ENCODE peak calls at places on chromosome 9, in nine cellular contexts. One of them, this sample, is unnamed.

GRCh38 chr9:75461188-75461587 is 372.9 kb downstream of the OSTF1 start:
- DNase-seq in CD4-positive, alpha-beta memory T cell: no peak
- DNase-seq in GOT3: no peak
- DNase-seq in omental fat pad: no peak
- DNase-seq in D341Med: no peak
- DNase-seq in GM04504: no peak
- DNase-seq in stimulated activated CD8-positive, alpha-beta memory T cell treated with anti-CD3 and anti-CD28 coated beads, Interleukin-4, amount 100 ng/mL, for 1 hour: no peak
- DNase-seq in stimulated activated CD4-positive, alpha-beta T cell treated with anti-CD3 and anti-CD28 coated beads, Interleukin-2, amount 100 ng/mL, for 48 hours: no peak
- DNase-seq in NCI-H1694: no peak
- DNase-seq in this sample: no peak

GRCh38 chr9:113511856-113512761 is 48.6 kb downstream of the RGS3 start:
- DNase-seq in D341Med: peak; percentile 60
- DNase-seq in stimulated activated CD8-positive, alpha-beta memory T cell treated with anti-CD3 and anti-CD28 coated beads, Interleukin-4, amount 100 ng/mL, for 1 hour: peak; percentile 34
- DNase-seq in NCI-H1694: no peak
- DNase-seq in CD4-positive, alpha-beta memory T cell: peak; percentile 62
- DNase-seq in GOT3: no peak
- DNase-seq in stimulated activated CD4-positive, alpha-beta T cell treated with anti-CD3 and anti-CD28 coated beads, Interleukin-2, amount 100 ng/mL, for 48 hours: peak; percentile 59
- DNase-seq in omental fat pad: no peak
- DNase-seq in GM04504: no peak
- DNase-seq in this sample: peak; percentile 38

GRCh38 chr9:63728287-63728686 is 1556.7 kb downstream of the FOXD4L5 start:
- DNase-seq in CD4-positive, alpha-beta memory T cell: no peak
- DNase-seq in GOT3: no peak
- DNase-seq in NCI-H1694: no peak
- DNase-seq in omental fat pad: no peak
- DNase-seq in stimulated activated CD4-positive, alpha-beta T cell treated with anti-CD3 and anti-CD28 coated beads, Interleukin-2, amount 100 ng/mL, for 48 hours: no peak
- DNase-seq in stimulated activated CD8-positive, alpha-beta memory T cell treated with anti-CD3 and anti-CD28 coated beads, Interleukin-4, amount 100 ng/mL, for 1 hour: no peak
- DNase-seq in GM04504: no peak
- DNase-seq in D341Med: no peak
- DNase-seq in this sample: no peak

GRCh38 chr9:36318212-36318802 is 60.1 kb upstream of the GNE start:
- DNase-seq in D341Med: no peak
- DNase-seq in stimulated activated CD4-positive, alpha-beta T cell treated with anti-CD3 and anti-CD28 coated beads, Interleukin-2, amount 100 ng/mL, for 48 hours: no peak
- DNase-seq in GM04504: no peak
- DNase-seq in NCI-H1694: no peak
- DNase-seq in GOT3: no peak
- DNase-seq in omental fat pad: no peak
- DNase-seq in CD4-positive, alpha-beta memory T cell: no peak
- DNase-seq in stimulated activated CD8-positive, alpha-beta memory T cell treated with anti-CD3 and anti-CD28 coated beads, Interleukin-4, amount 100 ng/mL, for 1 hour: no peak
- DNase-seq in this sample: no peak

GRCh38 chr9:116058421-116058820 is 95.2 kb upstream of the PAPPA start:
- DNase-seq in omental fat pad: no peak
- DNase-seq in D341Med: no peak
- DNase-seq in GOT3: no peak
- DNase-seq in CD4-positive, alpha-beta memory T cell: no peak
- DNase-seq in NCI-H1694: no peak
- DNase-seq in stimulated activated CD8-positive, alpha-beta memory T cell treated with anti-CD3 and anti-CD28 coated beads, Interleukin-4, amount 100 ng/mL, for 1 hour: no peak
- DNase-seq in GM04504: no peak
- DNase-seq in stimulated activated CD4-positive, alpha-beta T cell treated with anti-CD3 and anti-CD28 coated beads, Interleukin-2, amount 100 ng/mL, for 48 hours: no peak
- DNase-seq in this sample: no peak

GRCh38 chr9:110531776-110532175 is 47.8 kb downstream of the SVEP1 start:
- DNase-seq in GM04504: peak; percentile 52
- DNase-seq in CD4-positive, alpha-beta memory T cell: no peak
- DNase-seq in stimulated activated CD8-positive, alpha-beta memory T cell treated with anti-CD3 and anti-CD28 coated beads, Interleukin-4, amount 100 ng/mL, for 1 hour: no peak
- DNase-seq in D341Med: no peak
- DNase-seq in omental fat pad: no peak
- DNase-seq in NCI-H1694: no peak
- DNase-seq in stimulated activated CD4-positive, alpha-beta T cell treated with anti-CD3 and anti-CD28 coated beads, Interleukin-2, amount 100 ng/mL, for 48 hours: no peak
- DNase-seq in GOT3: no peak
- DNase-seq in this sample: peak; percentile 38

GRCh38 chr9:132745911-132746709 is 75.8 kb downstream of the GTF3C4 start:
- DNase-seq in stimulated activated CD4-positive, alpha-beta T cell treated with anti-CD3 and anti-CD28 coated beads, Interleukin-2, amount 100 ng/mL, for 48 hours: no peak
- DNase-seq in D341Med: peak; percentile 18
- DNase-seq in NCI-H1694: no peak
- DNase-seq in CD4-positive, alpha-beta memory T cell: no peak
- DNase-seq in omental fat pad: no peak
- DNase-seq in stimulated activated CD8-positive, alpha-beta memory T cell treated with anti-CD3 and anti-CD28 coated beads, Interleukin-4, amount 100 ng/mL, for 1 hour: no peak
- DNase-seq in GOT3: no peak
- DNase-seq in GM04504: no peak
- DNase-seq in this sample: no peak

GRCh38 chr9:6923081-6923480 is 165.3 kb downstream of the KDM4C start:
- DNase-seq in stimulated activated CD8-positive, alpha-beta memory T cell treated with anti-CD3 and anti-CD28 coated beads, Interleukin-4, amount 100 ng/mL, for 1 hour: no peak
- DNase-seq in D341Med: no peak
- DNase-seq in stimulated activated CD4-positive, alpha-beta T cell treated with anti-CD3 and anti-CD28 coated beads, Interleukin-2, amount 100 ng/mL, for 48 hours: no peak
- DNase-seq in GOT3: no peak
- DNase-seq in NCI-H1694: no peak
- DNase-seq in omental fat pad: no peak
- DNase-seq in CD4-positive, alpha-beta memory T cell: no peak
- DNase-seq in GM04504: no peak
- DNase-seq in this sample: no peak

GRCh38 chr9:87337335-87338074 is 160.2 kb upstream of the DAPK1 start:
- DNase-seq in stimulated activated CD8-positive, alpha-beta memory T cell treated with anti-CD3 and anti-CD28 coated beads, Interleukin-4, amount 100 ng/mL, for 1 hour: no peak
- DNase-seq in GM04504: no peak
- DNase-seq in stimulated activated CD4-positive, alpha-beta T cell treated with anti-CD3 and anti-CD28 coated beads, Interleukin-2, amount 100 ng/mL, for 48 hours: no peak
- DNase-seq in omental fat pad: no peak
- DNase-seq in NCI-H1694: no peak
- DNase-seq in GOT3: no peak
- DNase-seq in CD4-positive, alpha-beta memory T cell: no peak
- DNase-seq in D341Med: no peak
- DNase-seq in this sample: no peak

GRCh38 chr9:21030389-21031035 is 928 bp downstream of the HACD4 start:
- DNase-seq in D341Med: no peak
- DNase-seq in GOT3: no peak
- DNase-seq in stimulated activated CD8-positive, alpha-beta memory T cell treated with anti-CD3 and anti-CD28 coated beads, Interleukin-4, amount 100 ng/mL, for 1 hour: no peak
- DNase-seq in CD4-positive, alpha-beta memory T cell: peak; percentile 42
- DNase-seq in GM04504: peak; percentile 53
- DNase-seq in omental fat pad: no peak
- DNase-seq in stimulated activated CD4-positive, alpha-beta T cell treated with anti-CD3 and anti-CD28 coated beads, Interleukin-2, amount 100 ng/mL, for 48 hours: no peak
- DNase-seq in NCI-H1694: no peak
- DNase-seq in this sample: no peak

GRCh38 chr9:79116064-79116463 is 455.7 kb upstream of the TLE4 start:
- DNase-seq in GM04504: no peak
- DNase-seq in stimulated activated CD8-positive, alpha-beta memory T cell treated with anti-CD3 and anti-CD28 coated beads, Interleukin-4, amount 100 ng/mL, for 1 hour: no peak
- DNase-seq in stimulated activated CD4-positive, alpha-beta T cell treated with anti-CD3 and anti-CD28 coated beads, Interleukin-2, amount 100 ng/mL, for 48 hours: no peak
- DNase-seq in omental fat pad: no peak
- DNase-seq in CD4-positive, alpha-beta memory T cell: no peak
- DNase-seq in D341Med: no peak
- DNase-seq in GOT3: no peak
- DNase-seq in NCI-H1694: no peak
- DNase-seq in this sample: no peak

GRCh38 chr9:98848450-98849149 is 41.1 kb downstream of the GALNT12 start:
- DNase-seq in stimulated activated CD8-positive, alpha-beta memory T cell treated with anti-CD3 and anti-CD28 coated beads, Interleukin-4, amount 100 ng/mL, for 1 hour: peak; percentile 50
- DNase-seq in omental fat pad: peak; percentile 86
- DNase-seq in stimulated activated CD4-positive, alpha-beta T cell treated with anti-CD3 and anti-CD28 coated beads, Interleukin-2, amount 100 ng/mL, for 48 hours: peak; percentile 79
- DNase-seq in CD4-positive, alpha-beta memory T cell: peak; percentile 61
- DNase-seq in D341Med: peak; percentile 88
- DNase-seq in GOT3: no peak
- DNase-seq in NCI-H1694: peak; percentile 57
- DNase-seq in GM04504: peak; percentile 57
- DNase-seq in this sample: peak; percentile 69

GRCh38 chr9:130239741-130240241 is 25.8 kb upstream of the HMCN2 start:
- DNase-seq in omental fat pad: no peak
- DNase-seq in D341Med: peak; percentile 15
- DNase-seq in stimulated activated CD8-positive, alpha-beta memory T cell treated with anti-CD3 and anti-CD28 coated beads, Interleukin-4, amount 100 ng/mL, for 1 hour: no peak
- DNase-seq in stimulated activated CD4-positive, alpha-beta T cell treated with anti-CD3 and anti-CD28 coated beads, Interleukin-2, amount 100 ng/mL, for 48 hours: peak; percentile 51
- DNase-seq in GM04504: no peak
- DNase-seq in NCI-H1694: no peak
- DNase-seq in GOT3: no peak
- DNase-seq in CD4-positive, alpha-beta memory T cell: no peak
- DNase-seq in this sample: no peak

GRCh38 chr9:119453980-119454379 is 84.7 kb upstream of the BRINP1 start:
- DNase-seq in D341Med: no peak
- DNase-seq in stimulated activated CD8-positive, alpha-beta memory T cell treated with anti-CD3 and anti-CD28 coated beads, Interleukin-4, amount 100 ng/mL, for 1 hour: no peak
- DNase-seq in GOT3: no peak
- DNase-seq in omental fat pad: no peak
- DNase-seq in GM04504: no peak
- DNase-seq in CD4-positive, alpha-beta memory T cell: no peak
- DNase-seq in stimulated activated CD4-positive, alpha-beta T cell treated with anti-CD3 and anti-CD28 coated beads, Interleukin-2, amount 100 ng/mL, for 48 hours: no peak
- DNase-seq in NCI-H1694: peak; percentile 74
- DNase-seq in this sample: no peak

GRCh38 chr9:128690684-128691034 is 1.6 kb downstream of the SET start:
- DNase-seq in GM04504: no peak
- DNase-seq in GOT3: no peak
- DNase-seq in stimulated activated CD8-positive, alpha-beta memory T cell treated with anti-CD3 and anti-CD28 coated beads, Interleukin-4, amount 100 ng/mL, for 1 hour: no peak
- DNase-seq in omental fat pad: no peak
- DNase-seq in stimulated activated CD4-positive, alpha-beta T cell treated with anti-CD3 and anti-CD28 coated beads, Interleukin-2, amount 100 ng/mL, for 48 hours: no peak
- DNase-seq in CD4-positive, alpha-beta memory T cell: no peak
- DNase-seq in D341Med: no peak
- DNase-seq in NCI-H1694: no peak
- DNase-seq in this sample: no peak